ENCODE peak calls at places on chromosome 18, in nine cellular contexts. U is PC-3, L is ACHN, E is suprapubic skin, P is neural progenitor cell, Z is fibroblast of mammary gland, Q is ovary, K is right cardiac atrium, S is uterus. O is an unnamed sample.

GRCh38 chr18:49933530-49933929 is 120.2 kb upstream of the ACAA2 start:
- DNase-seq in U (peak), L (no peak), E (no peak), P (no peak), Z (peak), Q (no peak), K (no peak), S (no peak), O (peak)

GRCh38 chr18:666628-667027 is 9.2 kb downstream of the TYMS start:
- DNase-seq in U (no peak), L (no peak), E (no peak), P (no peak), Z (no peak), Q (no peak), K (no peak), S (no peak), O (no peak)

GRCh38 chr18:24181806-24182205 is 42.9 kb downstream of the CABYR start:
- DNase-seq in U (no peak), L (no peak), E (no peak), P (no peak), Z (no peak), Q (no peak), K (no peak), S (no peak), O (no peak)

GRCh38 chr18:35577045-35577848 is 4.3 kb upstream of the GALNT1 start:
- DNase-seq in U (no peak), L (peak), E (no peak), P (no peak), Z (no peak), Q (no peak), K (peak), S (no peak), O (no peak)

GRCh38 chr18:72675394-72675793 is 131.3 kb upstream of the CBLN2 start:
- DNase-seq in U (no peak), L (no peak), E (no peak), P (peak), Z (no peak), Q (no peak), K (no peak), S (no peak), O (peak)

GRCh38 chr18:11119550-11119949 is 29.8 kb downstream of the PIEZO2 start:
- DNase-seq in U (no peak), L (no peak), E (no peak), P (no peak), Z (no peak), Q (no peak), K (no peak), S (no peak), O (no peak)

GRCh38 chr18:48838166-48838775 is 112.5 kb downstream of the SMAD7 start:
- DNase-seq in U (no peak), L (no peak), E (peak), P (no peak), Z (peak), Q (no peak), K (peak), S (no peak), O (no peak)

GRCh38 chr18:65567372-65567771 is 183.4 kb upstream of the CDH7 start:
- DNase-seq in U (peak), L (peak), E (no peak), P (peak), Z (no peak), Q (no peak), K (no peak), S (no peak), O (no peak)

GRCh38 chr18:11956371-11957308 is 24.7 kb upstream of the IMPA2 start:
- DNase-seq in U (no peak), L (no peak), E (no peak), P (no peak), Z (no peak), Q (no peak), K (no peak), S (no peak), O (no peak)

GRCh38 chr18:72530622-72531021 is 13.5 kb downstream of the CBLN2 start:
- DNase-seq in U (no peak), L (peak), E (no peak), P (peak), Z (no peak), Q (no peak), K (no peak), S (no peak), O (no peak)

GRCh38 chr18:62982600-62983251 is 267.4 kb downstream of the PHLPP1 start:
- DNase-seq in U (peak), L (peak), E (no peak), P (peak), Z (peak), Q (peak), K (peak), S (peak), O (peak)

GRCh38 chr18:63850010-63850409 is 37.5 kb upstream of the SERPINB2 start:
- DNase-seq in U (peak), L (peak), E (no peak), P (peak), Z (peak), Q (no peak), K (no peak), S (no peak), O (peak)